ENCODE peak calls at places on chromosome 2, in ten cellular contexts. F, O, M, T, I, K, L, S, B and R are unnamed samples.

GRCh38 chr2:230325316-230326243 is 1.4 kb upstream of the SP140L start:
- DNase-seq in I (no peak), M (no peak), S (no peak), T (no peak), F (no peak), L (no peak), O (no peak), K (no peak), B (no peak), R (no peak)

GRCh38 chr2:188050716-188051115 is 241.0 kb upstream of the GULP1 start:
- DNase-seq in F (no peak), S (no peak), L (no peak), I (no peak), T (no peak), B (no peak), K (no peak), M (no peak), O (no peak), R (no peak)

GRCh38 chr2:11720752-11721151 is 25.7 kb upstream of the LPIN1 start:
- DNase-seq in L (no peak), M (no peak), K (no peak), T (no peak), S (no peak), O (no peak), I (no peak), F (no peak), B (no peak), R (no peak)

GRCh38 chr2:180158961-180159360 is 151.9 kb upstream of the CWC22 start:
- DNase-seq in O (no peak), F (no peak), I (no peak), T (no peak), M (no peak), L (no peak), B (no peak), S (no peak), K (no peak), R (no peak)

GRCh38 chr2:20573611-20574422 is 77.1 kb downstream of the HS1BP3 start:
- DNase-seq in I (no peak), T (no peak), F (peak), L (no peak), K (no peak), B (no peak), M (peak), S (peak), O (no peak), R (no peak)

GRCh38 chr2:155982111-155982510 is 350.4 kb downstream of the NR4A2 start:
- DNase-seq in I (no peak), O (no peak), L (no peak), F (no peak), K (no peak), T (no peak), M (no peak), B (no peak), S (no peak), R (no peak)

GRCh38 chr2:43276962-43277383 is 50.6 kb upstream of the ZFP36L2 start:
- DNase-seq in B (no peak), F (no peak), M (peak), L (peak), I (no peak), O (no peak), T (no peak), K (peak), S (no peak), R (no peak)

GRCh38 chr2:112627060-112628040 is 18.4 kb upstream of the SLC20A1 start:
- DNase-seq in I (peak), F (peak), M (peak), S (peak), O (no peak), T (no peak), B (no peak), K (peak), L (no peak), R (no peak)

GRCh38 chr2:220553150-220553549 is 925.7 kb downstream of the SLC4A3 start:
- DNase-seq in F (no peak), I (no peak), O (no peak), S (no peak), L (no peak), B (no peak), M (no peak), T (no peak), K (no peak), R (no peak)

GRCh38 chr2:223725494-223725893 is 111.9 kb downstream of the AP1S3 start:
- DNase-seq in S (peak), F (peak), T (no peak), L (no peak), M (peak), K (peak), O (no peak), B (peak), I (peak), R (no peak)

GRCh38 chr2:69518836-69519235 is 81.6 kb upstream of the NFU1 start:
- DNase-seq in O (no peak), T (no peak), M (no peak), I (no peak), F (peak), L (no peak), B (peak), K (peak), S (no peak), R (no peak)

GRCh38 chr2:224817676-224818075 is 101.5 kb upstream of the CCDC195 start:
- DNase-seq in F (no peak), M (no peak), S (no peak), L (no peak), K (no peak), B (no peak), T (no peak), O (no peak), I (no peak), R (no peak)

GRCh38 chr2:18650221-18650620 is 60.9 kb upstream of the NT5C1B start:
- DNase-seq in I (no peak), L (no peak), B (no peak), F (no peak), M (no peak), T (no peak), S (no peak), K (no peak), O (no peak), R (no peak)

GRCh38 chr2:238019962-238020361 is 40.8 kb upstream of the SCLY start:
- DNase-seq in I (no peak), B (no peak), M (no peak), K (no peak), O (no peak), T (no peak), F (no peak), L (no peak), S (no peak), R (no peak)

GRCh38 chr2:65539633-65540032 is 107.2 kb upstream of the SPRED2 start:
- DNase-seq in T (no peak), L (no peak), K (no peak), F (peak), O (no peak), I (no peak), S (no peak), M (no peak), B (no peak), R (no peak)

GRCh38 chr2:37284386-37284785 is 40.2 kb downstream of the PRKD3 start:
- DNase-seq in K (no peak), O (no peak), L (no peak), S (no peak), I (no peak), T (no peak), F (no peak), M (peak), B (no peak), R (no peak)